ENCODE peak calls at places on chromosome 4, in seven cellular contexts. K is Ammon's horn; B is AML-193; R is activated naive CD4-positive, alpha-beta T cell; Z is non-pigmented ciliary epithelial cell; T is left cardiac atrium; S is stimulated activated CD8-positive, alpha-beta memory T cell treated with anti-CD3 and anti-CD28 coated beads, Interleukin-7, amount 100 ng/mL, for 4 hours. P is an unnamed sample.

GRCh38 chr4:25654971-25655963 is at the start of gene SLC34A2:
- DNase-seq in K (no peak), B (no peak), R (no peak), Z (no peak), T (no peak), S (no peak), P (no peak)

GRCh38 chr4:53963336-53963735 is 101.1 kb downstream of the CHIC2 start:
- DNase-seq in K (no peak), B (no peak), R (no peak), Z (no peak), T (no peak), S (no peak), P (no peak)

GRCh38 chr4:124060261-124060918 is 652.1 kb downstream of the ANKRD50 start:
- DNase-seq in K (peak), B (no peak), R (no peak), Z (no peak), T (peak), S (no peak), P (no peak)

GRCh38 chr4:101682946-101683345 is 107.6 kb upstream of the BANK1 start:
- DNase-seq in K (no peak), B (no peak), R (no peak), Z (no peak), T (no peak), S (no peak), P (no peak)

GRCh38 chr4:137623013-137623412 is 90.7 kb upstream of the PCDH18 start:
- DNase-seq in K (no peak), B (no peak), R (no peak), Z (no peak), T (no peak), S (no peak), P (no peak)

GRCh38 chr4:151801547-151802516 is 41.0 kb upstream of the GATB start:
- DNase-seq in K (peak), B (peak), R (peak), Z (no peak), T (no peak), S (peak), P (peak)

GRCh38 chr4:57100979-57101629 is 9.1 kb downstream of the IGFBP7 start:
- DNase-seq in K (no peak), B (no peak), R (no peak), Z (no peak), T (no peak), S (no peak), P (no peak)

GRCh38 chr4:101022151-101023024 is 324.9 kb downstream of the PPP3CA start:
- DNase-seq in K (no peak), B (no peak), R (no peak), Z (no peak), T (no peak), S (no peak), P (no peak)

GRCh38 chr4:139227729-139228404 is 50.8 kb upstream of the ELF2 start:
- DNase-seq in K (no peak), B (peak), R (no peak), Z (no peak), T (no peak), S (no peak), P (peak)

GRCh38 chr4:168511780-168512467 is 15.1 kb downstream of the PALLD start:
- DNase-seq in K (no peak), B (no peak), R (no peak), Z (no peak), T (no peak), S (peak), P (no peak)

GRCh38 chr4:142752331-142752830 is 93.7 kb downstream of the INPP4B start:
- DNase-seq in K (no peak), B (no peak), R (no peak), Z (no peak), T (no peak), S (no peak), P (no peak)

GRCh38 chr4:54439831-54440243 is 210.7 kb downstream of the PDGFRA start:
- DNase-seq in K (peak), B (peak), R (no peak), Z (no peak), T (peak), S (no peak), P (peak)

GRCh38 chr4:151952137-151952536 is 191.3 kb upstream of the GATB start:
- DNase-seq in K (no peak), B (no peak), R (no peak), Z (no peak), T (no peak), S (no peak), P (no peak)

GRCh38 chr4:142282870-142283431 is 563.1 kb downstream of the INPP4B start:
- DNase-seq in K (no peak), B (peak), R (no peak), Z (no peak), T (no peak), S (no peak), P (peak)

GRCh38 chr4:38634047-38634759 is 29.8 kb upstream of the KLF3 start:
- DNase-seq in K (no peak), B (no peak), R (no peak), Z (no peak), T (no peak), S (no peak), P (no peak)

GRCh38 chr4:151537726-151538125 is 128.8 kb downstream of the FHIP1A start:
- DNase-seq in K (peak), B (no peak), R (no peak), Z (no peak), T (no peak), S (no peak), P (no peak)

GRCh38 chr4:107988763-107989035 is 990 bp upstream of the HADH start:
- DNase-seq in K (no peak), B (peak), R (no peak), Z (no peak), T (no peak), S (no peak), P (no peak)

GRCh38 chr4:125319311-125319710 is 4.6 kb downstream of the FAT4 start:
- DNase-seq in K (no peak), B (no peak), R (no peak), Z (no peak), T (no peak), S (no peak), P (no peak)

GRCh38 chr4:70190579-70190978 is 4.9 kb upstream of the ODAM start:
- DNase-seq in K (no peak), B (no peak), R (no peak), Z (no peak), T (no peak), S (no peak), P (no peak)

GRCh38 chr4:26619784-26620183 is 35.9 kb downstream of the TBC1D19 start:
- DNase-seq in K (no peak), B (no peak), R (no peak), Z (peak), T (no peak), S (no peak), P (no peak)

GRCh38 chr4:53734584-53735363 is 143.5 kb upstream of the LNX1 start:
- DNase-seq in K (no peak), B (no peak), R (no peak), Z (no peak), T (no peak), S (no peak), P (no peak)

GRCh38 chr4:174999407-174999806 is 81.2 kb downstream of the ADAM29 start:
- DNase-seq in K (no peak), B (peak), R (no peak), Z (peak), T (no peak), S (no peak), P (no peak)

GRCh38 chr4:1599491-1600210 is 84.5 kb downstream of the FAM53A start:
- DNase-seq in K (no peak), B (no peak), R (no peak), Z (no peak), T (peak), S (no peak), P (no peak)

GRCh38 chr4:38684951-38685350 is 21.0 kb downstream of the KLF3 start:
- DNase-seq in K (no peak), B (no peak), R (no peak), Z (no peak), T (no peak), S (no peak), P (no peak)

GRCh38 chr4:183161630-183162029 is 62.6 kb downstream of the WWC2 start:
- DNase-seq in K (no peak), B (no peak), R (no peak), Z (no peak), T (no peak), S (no peak), P (no peak)

GRCh38 chr4:24971192-24971591 is 58.4 kb upstream of the CCDC149 start:
- DNase-seq in K (no peak), B (no peak), R (no peak), Z (no peak), T (no peak), S (no peak), P (no peak)

GRCh38 chr4:156961241-156962068 is 10.1 kb downstream of the PDGFC start:
- DNase-seq in K (no peak), B (no peak), R (no peak), Z (no peak), T (no peak), S (no peak), P (no peak)

GRCh38 chr4:101197350-101197749 is 150.0 kb downstream of the PPP3CA start:
- DNase-seq in K (no peak), B (no peak), R (no peak), Z (no peak), T (no peak), S (no peak), P (no peak)

GRCh38 chr4:79772510-79772909 is 300.5 kb downstream of the ANTXR2 start:
- DNase-seq in K (no peak), B (no peak), R (no peak), Z (no peak), T (no peak), S (no peak), P (no peak)

GRCh38 chr4:116702949-116703348 is 382.4 kb downstream of the TRAM1L1 start:
- DNase-seq in K (no peak), B (no peak), R (no peak), Z (no peak), T (no peak), S (no peak), P (no peak)

GRCh38 chr4:56909083-56909981 is 1.6 kb downstream of the REST start:
- DNase-seq in K (peak), B (peak), R (no peak), Z (no peak), T (peak), S (peak), P (peak)

GRCh38 chr4:175087156-175087555 is 169.0 kb downstream of the ADAM29 start:
- DNase-seq in K (no peak), B (no peak), R (no peak), Z (no peak), T (no peak), S (no peak), P (no peak)

GRCh38 chr4:126757219-126757618 is 875.5 kb upstream of the INTU start:
- DNase-seq in K (no peak), B (no peak), R (no peak), Z (no peak), T (no peak), S (no peak), P (no peak)

GRCh38 chr4:31793907-31794306 is 1073.7 kb downstream of the PCDH7 start:
- DNase-seq in K (no peak), B (no peak), R (no peak), Z (no peak), T (no peak), S (no peak), P (no peak)

GRCh38 chr4:29128810-29129209 is 1591.4 kb upstream of the PCDH7 start:
- DNase-seq in K (no peak), B (no peak), R (no peak), Z (no peak), T (no peak), S (no peak), P (no peak)